ENCODE peak calls at places on chromosomes 6 and 20, in five cellular contexts. Q is kidney, I is astrocyte of the spinal cord, J is upper lobe of left lung, K is neural progenitor cell. W is an unnamed sample.

GRCh38 chr20:63957004-63957689 is 931 bp upstream of the UCKL1 start:
- DNase-seq in Q (peak; percentile 91), I (peak; percentile 66), J (peak; percentile 55), K (peak; percentile 72), W (no peak)

GRCh38 chr6:35678021-35678654 is 10.6 kb downstream of the FKBP5 start:
- DNase-seq in Q (no peak), I (no peak), J (no peak), K (no peak), W (no peak)

GRCh38 chr6:56255370-56255769 is 8.0 kb upstream of the COL21A1 start:
- DNase-seq in Q (no peak), I (peak; percentile 26), J (no peak), K (no peak), W (no peak)

GRCh38 chr6:93416575-93417420 is 2.6 kb downstream of the EPHA7 start:
- DNase-seq in Q (peak; percentile 75), I (peak; percentile 56), J (no peak), K (peak; percentile 79), W (no peak)

GRCh38 chr20:58374906-58375760 is 13.9 kb upstream of the VAPB start:
- DNase-seq in Q (no peak), I (peak; percentile 79), J (no peak), K (peak; percentile 81), W (no peak)

GRCh38 chr6:97958143-97958542 is 675.1 kb upstream of the MMS22L start:
- DNase-seq in Q (peak; percentile 76), I (peak; percentile 7), J (no peak), K (peak; percentile 45), W (no peak)

GRCh38 chr6:163579111-163579879 is 164.8 kb downstream of the QKI start:
- DNase-seq in Q (peak; percentile 53), I (no peak), J (peak; percentile 23), K (peak; percentile 33), W (no peak)

GRCh38 chr20:34708621-34709043 is 4.5 kb downstream of the TP53INP2 start:
- DNase-seq in Q (peak; percentile 76), I (peak; percentile 36), J (peak; percentile 69), K (peak; percentile 72), W (no peak)

GRCh38 chr6:18211338-18211737 is 53.0 kb downstream of the DEK start:
- DNase-seq in Q (no peak), I (no peak), J (no peak), K (no peak), W (no peak)

GRCh38 chr20:58850693-58851174 is at the start of gene GNAS-AS1:
- DNase-seq in Q (peak; percentile 86), I (peak; percentile 89), J (peak; percentile 61), K (peak; percentile 91), W (peak; percentile 22)

GRCh38 chr6:127877231-127877630 is 23.6 kb downstream of the THEMIS start:
- DNase-seq in Q (no peak), I (no peak), J (no peak), K (no peak), W (no peak)

GRCh38 chr6:154791561-154792317 is 58.5 kb downstream of the SCAF8 start:
- DNase-seq in Q (no peak), I (no peak), J (no peak), K (no peak), W (no peak)

GRCh38 chr6:27394073-27394472 is 5.5 kb downstream of the ZNF391 start:
- DNase-seq in Q (no peak), I (no peak), J (no peak), K (no peak), W (no peak)

GRCh38 chr6:135358907-135359459 is 138.6 kb downstream of the AHI1 start:
- DNase-seq in Q (no peak), I (peak; percentile 58), J (no peak), K (no peak), W (no peak)

GRCh38 chr20:18263723-18264122 is 24.6 kb upstream of the ZNF133 start:
- DNase-seq in Q (no peak), I (peak; percentile 10), J (no peak), K (no peak), W (no peak)

GRCh38 chr6:158686791-158687381 is 37.0 kb downstream of the SYTL3 start:
- DNase-seq in Q (no peak), I (no peak), J (no peak), K (no peak), W (no peak)

GRCh38 chr6:114862809-114863208 is 520.0 kb upstream of the HS3ST5 start:
- DNase-seq in Q (no peak), I (peak; percentile 18), J (no peak), K (no peak), W (no peak)

GRCh38 chr20:32980131-32980941 is 23.9 kb downstream of the SUN5 start:
- DNase-seq in Q (no peak), I (no peak), J (no peak), K (peak; percentile 57), W (no peak)

GRCh38 chr6:129513471-129513870 is 196.5 kb downstream of the ARHGAP18 start:
- DNase-seq in Q (no peak), I (peak; percentile 71), J (no peak), K (no peak), W (no peak)

GRCh38 chr6:16238658-16239089 is 287 bp downstream of the GMPR start:
- DNase-seq in Q (peak; percentile 77), I (no peak), J (peak; percentile 23), K (no peak), W (no peak)

GRCh38 chr6:31037692-31038091 is 27.4 kb downstream of the MUC22 start:
- DNase-seq in Q (no peak), I (peak; percentile 16), J (peak; percentile 30), K (no peak), W (peak; percentile 85)

GRCh38 chr6:156881687-156882629 is 104.8 kb downstream of the ARID1B start:
- DNase-seq in Q (no peak), I (no peak), J (no peak), K (no peak), W (no peak)

GRCh38 chr20:60057866-60058807 is 99.9 kb downstream of the CDH26 start:
- DNase-seq in Q (peak; percentile 69), I (peak; percentile 74), J (peak; percentile 82), K (peak; percentile 62), W (no peak)

GRCh38 chr6:25441658-25442276 is 162.6 kb downstream of the CARMIL1 start:
- DNase-seq in Q (no peak), I (no peak), J (no peak), K (no peak), W (no peak)

GRCh38 chr6:142716097-142716496 is 228.9 kb downstream of the HIVEP2 start:
- DNase-seq in Q (no peak), I (no peak), J (no peak), K (no peak), W (no peak)

GRCh38 chr20:1037039-1037438 is 34.9 kb upstream of the RSPO4 start:
- DNase-seq in Q (no peak), I (no peak), J (no peak), K (no peak), W (no peak)

GRCh38 chr6:150200428-150201105 is 57.7 kb downstream of the PPP1R14C start:
- DNase-seq in Q (no peak), I (no peak), J (no peak), K (no peak), W (no peak)

GRCh38 chr6:109660526-109660925 is 30.5 kb downstream of the AK9 start:
- DNase-seq in Q (no peak), I (no peak), J (no peak), K (no peak), W (no peak)

GRCh38 chr6:68641172-68641571 is 6.1 kb downstream of the ADGRB3 start:
- DNase-seq in Q (no peak), I (no peak), J (no peak), K (no peak), W (no peak)

GRCh38 chr6:135334169-135334568 is 153.1 kb downstream of the MYB start:
- DNase-seq in Q (no peak), I (peak; percentile 32), J (no peak), K (no peak), W (no peak)

GRCh38 chr6:118128755-118129154 is 221.7 kb downstream of the SLC35F1 start:
- DNase-seq in Q (no peak), I (no peak), J (no peak), K (no peak), W (no peak)
- TF ChIP-seq CTCF in Q (no peak), I (no peak), J (no peak), K (no peak), W (no peak)

DNA sequence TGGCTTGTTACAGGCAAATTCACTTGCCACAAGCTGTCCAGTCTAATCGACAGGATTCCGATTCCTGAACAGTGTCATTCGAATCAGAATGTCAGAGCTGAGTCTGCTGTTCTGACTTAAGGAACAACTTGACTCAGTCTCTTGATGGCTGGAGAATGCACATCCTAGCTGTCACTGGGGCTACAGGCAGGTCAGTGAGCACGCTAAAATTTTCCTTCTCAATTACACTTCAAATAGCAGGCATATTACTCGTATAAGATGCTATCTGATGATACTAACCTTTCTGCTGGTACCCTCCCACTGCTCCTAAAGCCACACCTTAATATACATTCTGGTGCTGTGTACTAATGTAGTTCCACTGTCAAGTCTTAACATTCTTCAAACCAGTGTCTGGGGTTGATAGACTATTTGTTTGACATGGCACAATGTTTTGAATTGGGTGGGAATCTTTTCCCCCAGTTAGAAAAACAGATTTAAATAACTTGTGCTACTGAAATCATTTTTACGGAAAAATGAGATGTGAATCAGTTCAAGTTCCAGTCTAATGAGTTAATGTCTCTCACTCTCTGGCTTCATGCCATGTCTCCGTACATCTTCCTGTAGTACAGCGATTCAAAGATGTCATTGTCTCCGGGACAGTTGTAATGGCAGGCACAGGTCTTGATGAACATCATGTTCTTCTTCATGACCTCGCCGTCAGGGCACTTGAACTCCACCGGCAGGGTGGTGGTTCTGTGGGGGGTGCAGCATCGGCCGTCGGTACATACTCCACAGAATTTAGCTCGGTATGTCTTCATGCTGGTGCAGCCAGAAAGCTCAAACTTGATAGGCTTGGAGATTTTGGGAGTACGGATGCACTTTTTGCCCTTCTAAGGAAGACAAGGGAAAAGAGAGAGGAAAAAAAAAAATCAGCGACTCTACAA is 2.2 kb downstream of the CCN2 start:
- DNase-seq in Q (no peak), I (peak; percentile 84), J (no peak), K (no peak), W (no peak)
- H3K4me3 ChIP-seq in Q (peak overlapping the region; percentile 82), I (peak overlapping the region; percentile 83), J (peak overlapping the region; percentile 72), K (peak overlapping the region; percentile 87), W (peak overlapping the region; percentile 10)

GRCh38 chr6:52362443-52363221 is 681 bp downstream of the PAQR8 start:
- DNase-seq in Q (peak; percentile 85), I (peak; percentile 15), J (peak; percentile 46), K (peak; percentile 61), W (no peak)
- TF ChIP-seq CTCF in Q (no peak), I (peak; percentile 12), J (no peak), K (peak; percentile 10), W (no peak)

DNA sequence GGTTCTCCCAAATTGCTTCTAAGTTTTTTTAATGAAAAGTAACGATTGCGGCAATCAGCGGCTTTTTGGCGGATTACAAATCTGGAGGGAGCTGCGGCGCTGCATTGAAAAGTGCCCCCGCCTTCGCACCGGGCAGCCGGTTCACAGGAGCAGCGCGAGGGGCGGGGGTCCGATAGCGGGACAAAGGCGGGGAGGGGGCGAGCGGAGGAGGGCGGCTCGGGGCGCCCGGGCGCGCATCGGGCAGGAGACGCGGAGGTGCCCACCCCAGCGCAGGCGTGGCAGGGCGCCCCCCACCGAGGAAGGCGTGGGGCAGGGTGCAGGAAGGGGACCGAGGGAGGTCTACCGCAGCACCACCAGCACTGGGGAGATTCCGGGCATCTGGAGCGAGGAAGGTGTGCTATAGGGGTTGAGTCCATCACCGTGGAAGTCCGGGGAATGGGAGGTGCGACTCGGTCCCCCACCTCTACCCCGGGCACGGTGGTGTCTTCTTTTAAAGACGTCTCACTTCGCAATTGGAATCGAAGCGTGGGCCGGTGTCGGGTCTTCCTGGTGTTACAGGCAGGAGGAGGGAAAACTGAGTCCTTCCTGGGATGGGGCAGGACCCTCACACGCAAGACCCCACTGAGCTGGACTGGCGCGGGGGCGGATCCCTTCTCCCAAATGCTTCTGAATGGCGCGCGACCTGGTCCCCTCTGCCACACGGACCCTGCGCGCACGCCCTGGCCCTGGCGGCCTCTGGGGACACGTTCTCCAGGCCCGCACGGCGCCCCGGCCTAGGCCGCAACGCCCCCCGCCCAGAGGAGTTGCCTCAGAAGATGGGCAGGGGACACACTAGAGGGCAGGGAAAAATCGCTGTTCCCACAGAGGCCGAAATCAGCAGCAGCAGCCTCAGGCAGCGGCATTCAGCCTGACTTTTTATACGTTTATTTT is 44.9 kb upstream of the OSTM1 start:
- DNase-seq in Q (no peak), I (no peak), J (no peak), K (peak; percentile 74), W (no peak)
- H3K4me3 ChIP-seq in Q (peak overlapping the region; percentile 62), I (peak overlapping the region; percentile 29), J (peak overlapping the region; percentile 66), K (peak overlapping the region; percentile 44), W (peak overlapping the region; percentile 3)